ENCODE peak calls at places on chromosome 17, in six cellular contexts. One of them, this sample, is unnamed.

GRCh38 chr17:52027620-52028019 is 130.9 kb downstream of the CA10 start:
- DNase-seq in uterus: no peak
- DNase-seq in K562: no peak
- DNase-seq in psoas muscle: no peak
- DNase-seq in heart left ventricle: no peak
- DNase-seq in body of pancreas: no peak
- DNase-seq in this sample: no peak

GRCh38 chr17:79621151-79621940 is 10.5 kb upstream of the RBFOX3 start:
- DNase-seq in psoas muscle: no peak
- DNase-seq in heart left ventricle: peak; percentile 1
- DNase-seq in uterus: peak; percentile 10
- DNase-seq in body of pancreas: peak; percentile 7
- DNase-seq in K562: no peak
- DNase-seq in this sample: peak; percentile 3

GRCh38 chr17:75508848-75509450 is 6.4 kb downstream of the CASKIN2 start:
- DNase-seq in body of pancreas: no peak
- DNase-seq in psoas muscle: peak; percentile 11
- DNase-seq in uterus: no peak
- DNase-seq in heart left ventricle: no peak
- DNase-seq in K562: no peak
- DNase-seq in this sample: no peak

GRCh38 chr17:70137451-70138230 is 31.7 kb upstream of the KCNJ2 start:
- DNase-seq in heart left ventricle: peak; percentile 53
- DNase-seq in body of pancreas: no peak
- DNase-seq in uterus: peak; percentile 41
- DNase-seq in K562: no peak
- DNase-seq in psoas muscle: peak; percentile 61
- DNase-seq in this sample: peak; percentile 70

GRCh38 chr17:74840989-74841666 is 18.6 kb downstream of the GRIN2C start:
- DNase-seq in uterus: peak; percentile 54
- DNase-seq in K562: peak; percentile 53
- DNase-seq in heart left ventricle: peak; percentile 83
- DNase-seq in psoas muscle: peak; percentile 74
- DNase-seq in body of pancreas: no peak
- DNase-seq in this sample: peak; percentile 77

GRCh38 chr17:48997827-48998556 is 807 bp downstream of the IGF2BP1 start:
- DNase-seq in heart left ventricle: no peak
- DNase-seq in body of pancreas: no peak
- DNase-seq in psoas muscle: no peak
- DNase-seq in K562: peak; percentile 80
- DNase-seq in uterus: no peak
- DNase-seq in this sample: no peak

GRCh38 chr17:48376926-48377325 is 53.1 kb downstream of the SKAP1 start:
- DNase-seq in K562: no peak
- DNase-seq in psoas muscle: no peak
- DNase-seq in body of pancreas: no peak
- DNase-seq in uterus: no peak
- DNase-seq in heart left ventricle: no peak
- DNase-seq in this sample: no peak

GRCh38 chr17:49987681-49988441 is 7.2 kb downstream of the DLX3 start:
- DNase-seq in heart left ventricle: no peak
- DNase-seq in body of pancreas: no peak
- DNase-seq in psoas muscle: no peak
- DNase-seq in K562: no peak
- DNase-seq in uterus: no peak
- DNase-seq in this sample: peak; percentile 41

GRCh38 chr17:61159415-61159814 is 240.2 kb upstream of the TBX2 start:
- DNase-seq in body of pancreas: no peak
- DNase-seq in heart left ventricle: no peak
- DNase-seq in uterus: no peak
- DNase-seq in psoas muscle: no peak
- DNase-seq in K562: no peak
- DNase-seq in this sample: no peak

GRCh38 chr17:55487727-55488436 is 23.4 kb downstream of the SMIM36 start:
- DNase-seq in body of pancreas: no peak
- DNase-seq in K562: no peak
- DNase-seq in heart left ventricle: no peak
- DNase-seq in uterus: no peak
- DNase-seq in psoas muscle: no peak
- DNase-seq in this sample: no peak

GRCh38 chr17:71922439-71922838 is 198.4 kb upstream of the SOX9 start:
- DNase-seq in body of pancreas: no peak
- DNase-seq in K562: no peak
- DNase-seq in psoas muscle: no peak
- DNase-seq in uterus: no peak
- DNase-seq in heart left ventricle: no peak
- DNase-seq in this sample: no peak

GRCh38 chr17:75341784-75342183 is 52.6 kb upstream of the SLC25A19 start:
- DNase-seq in K562: peak; percentile 24
- DNase-seq in uterus: no peak
- DNase-seq in psoas muscle: no peak
- DNase-seq in heart left ventricle: no peak
- DNase-seq in body of pancreas: no peak
- DNase-seq in this sample: no peak

GRCh38 chr17:10518271-10519037 is at the start of gene MYH1:
- DNase-seq in heart left ventricle: no peak
- DNase-seq in body of pancreas: no peak
- DNase-seq in psoas muscle: no peak
- DNase-seq in K562: no peak
- DNase-seq in uterus: no peak
- DNase-seq in this sample: no peak

GRCh38 chr17:76478730-76479514 is 11.5 kb downstream of the AANAT start:
- DNase-seq in heart left ventricle: no peak
- DNase-seq in psoas muscle: no peak
- DNase-seq in body of pancreas: no peak
- DNase-seq in uterus: no peak
- DNase-seq in K562: no peak
- DNase-seq in this sample: no peak

GRCh38 chr17:73288534-73289302 is 23.1 kb downstream of the CDC42EP4 start:
- DNase-seq in psoas muscle: no peak
- DNase-seq in uterus: peak; percentile 72
- DNase-seq in heart left ventricle: peak; percentile 64
- DNase-seq in K562: peak; percentile 87
- DNase-seq in body of pancreas: peak; percentile 85
- DNase-seq in this sample: peak; percentile 94

GRCh38 chr17:73285603-73285908 is 23.9 kb upstream of the CPSF4L start:
- DNase-seq in heart left ventricle: no peak
- DNase-seq in uterus: no peak
- DNase-seq in body of pancreas: peak; percentile 22
- DNase-seq in K562: no peak
- DNase-seq in psoas muscle: no peak
- DNase-seq in this sample: no peak

GRCh38 chr17:73285916-73286862 is 24.5 kb upstream of the CPSF4L start:
- DNase-seq in psoas muscle: no peak
- DNase-seq in uterus: no peak
- DNase-seq in K562: no peak
- DNase-seq in body of pancreas: peak; percentile 18
- DNase-seq in heart left ventricle: no peak
- DNase-seq in this sample: no peak

GRCh38 chr17:73284906-73285602 is 23.4 kb upstream of the CPSF4L start:
- DNase-seq in K562: no peak
- DNase-seq in psoas muscle: no peak
- DNase-seq in body of pancreas: peak; percentile 13
- DNase-seq in heart left ventricle: no peak
- DNase-seq in uterus: no peak
- DNase-seq in this sample: no peak

GRCh38 chr17:73286863-73287296 is 24.9 kb downstream of the CDC42EP4 start:
- DNase-seq in K562: no peak
- DNase-seq in heart left ventricle: no peak
- DNase-seq in body of pancreas: peak; percentile 30
- DNase-seq in psoas muscle: peak; percentile 47
- DNase-seq in uterus: peak; percentile 68
- DNase-seq in this sample: peak; percentile 71
- H3K4me3 ChIP-seq in K562: no peak overlapping the region
- H3K4me3 ChIP-seq in heart left ventricle: no peak overlapping the region
- H3K4me3 ChIP-seq in body of pancreas: no peak overlapping the region
- H3K4me3 ChIP-seq in psoas muscle: no peak overlapping the region
- H3K4me3 ChIP-seq in uterus: no peak overlapping the region
- H3K4me3 ChIP-seq in this sample: no peak overlapping the region

GRCh38 chr17:40071720-40072480 is 9.1 kb downstream of the THRA start:
- DNase-seq in body of pancreas: peak; percentile 87
- DNase-seq in heart left ventricle: peak; percentile 73
- DNase-seq in psoas muscle: peak; percentile 82
- DNase-seq in K562: no peak
- DNase-seq in uterus: peak; percentile 79
- DNase-seq in this sample: peak; percentile 81

GRCh38 chr17:40069751-40070643 is 7.2 kb downstream of the THRA start:
- DNase-seq in psoas muscle: no peak
- DNase-seq in body of pancreas: no peak
- DNase-seq in uterus: peak; percentile 82
- DNase-seq in K562: peak; percentile 81
- DNase-seq in heart left ventricle: peak; percentile 71
- DNase-seq in this sample: peak; percentile 60

GRCh38 chr17:40068917-40069750 is 6.4 kb downstream of the THRA start:
- DNase-seq in uterus: peak; percentile 97
- DNase-seq in heart left ventricle: peak; percentile 93
- DNase-seq in K562: peak; percentile 90
- DNase-seq in psoas muscle: peak; percentile 93
- DNase-seq in body of pancreas: peak; percentile 85
- DNase-seq in this sample: peak; percentile 97

GRCh38 chr17:40070895-40071719 is 8.3 kb downstream of the THRA start:
- DNase-seq in psoas muscle: peak; percentile 73
- DNase-seq in K562: peak; percentile 68
- DNase-seq in uterus: peak; percentile 80
- DNase-seq in body of pancreas: peak; percentile 85
- DNase-seq in heart left ventricle: peak; percentile 58
- DNase-seq in this sample: peak; percentile 86

DNA sequence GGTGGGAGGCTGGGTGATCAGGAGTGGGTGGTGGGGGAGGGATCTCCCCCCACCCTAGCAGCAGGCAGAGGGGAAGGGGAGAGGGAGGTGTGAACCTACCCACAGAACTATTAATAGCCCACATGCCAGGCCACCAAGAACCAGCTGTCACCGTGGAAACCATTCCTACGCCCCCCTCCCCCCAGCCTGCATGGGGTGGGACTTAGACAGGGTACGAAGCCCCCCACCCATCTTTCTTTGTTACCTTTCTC is 7.8 kb downstream of the THRA start:
- DNase-seq in K562: no peak
- DNase-seq in heart left ventricle: no peak
- DNase-seq in psoas muscle: no peak
- DNase-seq in uterus: no peak
- DNase-seq in body of pancreas: no peak
- DNase-seq in this sample: no peak
- H3K4me1 ChIP-seq in K562: peaks cover 87% of the 10 kb centered on the region
- H3K4me1 ChIP-seq in heart left ventricle: peaks cover 76% of the 10 kb centered on the region
- H3K4me1 ChIP-seq in psoas muscle: peaks cover 86% of the 10 kb centered on the region
- H3K4me1 ChIP-seq in uterus: peaks cover 13% of the 10 kb centered on the region
- H3K4me1 ChIP-seq in body of pancreas: peaks cover 90% of the 10 kb centered on the region
- H3K4me1 ChIP-seq in this sample: peaks cover 80% of the 10 kb centered on the region

GRCh38 chr17:7313028-7313889 is 1.9 kb downstream of the GPS2 start:
- DNase-seq in body of pancreas: no peak
- DNase-seq in K562: peak; percentile 51
- DNase-seq in heart left ventricle: no peak
- DNase-seq in uterus: no peak
- DNase-seq in psoas muscle: no peak
- DNase-seq in this sample: peak; percentile 36
- H3K4me3 ChIP-seq in body of pancreas: no peak overlapping the region
- H3K4me3 ChIP-seq in K562: peak overlapping the region; percentile 93
- H3K4me3 ChIP-seq in heart left ventricle: no peak overlapping the region
- H3K4me3 ChIP-seq in uterus: no peak overlapping the region
- H3K4me3 ChIP-seq in psoas muscle: peak overlapping the region; percentile 98
- H3K4me3 ChIP-seq in this sample: no peak overlapping the region

GRCh38 chr17:60149691-60150582 is at the start of gene CA4:
- DNase-seq in body of pancreas: peak; percentile 39
- DNase-seq in heart left ventricle: no peak
- DNase-seq in K562: no peak
- DNase-seq in uterus: no peak
- DNase-seq in psoas muscle: no peak
- DNase-seq in this sample: no peak

GRCh38 chr17:60147553-60148241 is 2.1 kb upstream of the CA4 start:
- DNase-seq in body of pancreas: no peak
- DNase-seq in heart left ventricle: no peak
- DNase-seq in psoas muscle: no peak
- DNase-seq in K562: no peak
- DNase-seq in uterus: no peak
- DNase-seq in this sample: no peak

GRCh38 chr17:60151355-60151754 is 1.6 kb downstream of the CA4 start:
- DNase-seq in body of pancreas: no peak
- DNase-seq in K562: no peak
- DNase-seq in uterus: no peak
- DNase-seq in psoas muscle: no peak
- DNase-seq in heart left ventricle: no peak
- DNase-seq in this sample: no peak

GRCh38 chr17:60146206-60146605 is 3.6 kb upstream of the CA4 start:
- DNase-seq in heart left ventricle: no peak
- DNase-seq in body of pancreas: no peak
- DNase-seq in uterus: no peak
- DNase-seq in psoas muscle: no peak
- DNase-seq in K562: no peak
- DNase-seq in this sample: no peak

DNA sequence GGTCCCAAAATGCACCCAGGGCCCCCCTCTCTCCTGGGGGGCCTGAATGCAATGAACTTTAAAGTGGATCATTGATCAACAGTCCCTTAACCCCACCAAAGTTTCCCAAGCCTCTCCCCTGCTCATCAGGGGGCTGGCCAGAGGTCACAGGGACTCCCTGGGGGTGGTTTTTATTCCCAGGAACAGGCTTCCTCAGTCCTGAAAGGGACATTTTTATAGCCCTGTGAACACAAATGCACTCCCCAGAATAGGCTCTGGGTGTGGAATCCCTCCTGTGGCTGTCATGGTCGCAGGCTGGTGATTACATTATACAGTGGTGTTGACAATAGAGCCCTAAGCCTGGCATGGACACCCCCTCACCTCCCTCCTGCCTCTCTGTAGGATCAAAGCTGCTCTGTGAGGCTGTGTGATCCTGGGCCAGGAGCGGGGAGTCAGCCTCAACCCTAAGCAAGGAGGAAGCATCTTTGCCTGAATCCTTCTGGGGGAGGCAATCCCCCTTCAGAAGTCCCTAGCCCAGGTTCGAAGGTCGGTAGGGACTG is 1.4 kb upstream of the CA4 start:
- DNase-seq in K562: no peak
- DNase-seq in body of pancreas: no peak
- DNase-seq in psoas muscle: no peak
- DNase-seq in uterus: no peak
- DNase-seq in heart left ventricle: no peak
- DNase-seq in this sample: no peak
- H3K4me1 ChIP-seq in K562: peaks cover 17% of the 10 kb centered on the region
- H3K4me1 ChIP-seq in body of pancreas: peaks cover 64% of the 10 kb centered on the region
- H3K4me1 ChIP-seq in psoas muscle: peaks cover 1% of the 10 kb centered on the region
- H3K4me1 ChIP-seq in uterus: no peaks in the 10 kb centered on the region
- H3K4me1 ChIP-seq in heart left ventricle: peaks cover under 1% of the 10 kb centered on the region
- H3K4me1 ChIP-seq in this sample: peaks cover 13% of the 10 kb centered on the region

GRCh38 chr17:7916799-7917198 is 710 bp upstream of the RNF227 start:
- DNase-seq in uterus: peak; percentile 48
- DNase-seq in K562: peak; percentile 20
- DNase-seq in body of pancreas: no peak
- DNase-seq in psoas muscle: no peak
- DNase-seq in heart left ventricle: no peak
- DNase-seq in this sample: no peak
- H3K4me3 ChIP-seq in uterus: no peak overlapping the region
- H3K4me3 ChIP-seq in K562: no peak overlapping the region
- H3K4me3 ChIP-seq in body of pancreas: no peak overlapping the region
- H3K4me3 ChIP-seq in psoas muscle: peak overlapping the region; percentile 87
- H3K4me3 ChIP-seq in heart left ventricle: no peak overlapping the region
- H3K4me3 ChIP-seq in this sample: no peak overlapping the region

This sample was measured in adrenal gland.